ENCODE peak calls at places on chromosome 14, in nine cellular contexts. One of them, this sample, is unnamed.
A peak's percentile ranks its signal among the peaks of the same experiment; 100 is the strongest.

GRCh38 chr14:93536945-93537344 is 106.2 kb downstream of the UNC79 start:
- DNase-seq in SK-N-SH: peak; percentile 43
- DNase-seq in OCI-LY7: no peak
- DNase-seq in GM20000: no peak
- DNase-seq in upper lobe of right lung: no peak
- DNase-seq in fibroblast of the aortic adventitia: peak; percentile 29
- DNase-seq in endothelial cell: peak; percentile 34
- DNase-seq in Panc1: no peak
- DNase-seq in pancreas: no peak
- DNase-seq in this sample: no peak

GRCh38 chr14:36174767-36175424 is 1.6 kb downstream of the PTCSC3 start:
- DNase-seq in pancreas: no peak
- DNase-seq in SK-N-SH: no peak
- DNase-seq in fibroblast of the aortic adventitia: no peak
- DNase-seq in upper lobe of right lung: no peak
- DNase-seq in Panc1: no peak
- DNase-seq in GM20000: no peak
- DNase-seq in OCI-LY7: no peak
- DNase-seq in endothelial cell: no peak
- DNase-seq in this sample: no peak

GRCh38 chr14:101058571-101058970 is 155.0 kb upstream of the RTL1 start:
- DNase-seq in upper lobe of right lung: no peak
- DNase-seq in fibroblast of the aortic adventitia: peak; percentile 41
- DNase-seq in pancreas: no peak
- DNase-seq in OCI-LY7: no peak
- DNase-seq in GM20000: no peak
- DNase-seq in Panc1: no peak
- DNase-seq in SK-N-SH: no peak
- DNase-seq in endothelial cell: no peak
- DNase-seq in this sample: no peak

GRCh38 chr14:52220924-52221802 is 46.3 kb upstream of the PTGDR start:
- DNase-seq in Panc1: no peak
- DNase-seq in OCI-LY7: no peak
- DNase-seq in GM20000: no peak
- DNase-seq in fibroblast of the aortic adventitia: no peak
- DNase-seq in pancreas: no peak
- DNase-seq in SK-N-SH: no peak
- DNase-seq in endothelial cell: no peak
- DNase-seq in upper lobe of right lung: no peak
- DNase-seq in this sample: peak; percentile 11

GRCh38 chr14:87449016-87449415 is 544.0 kb downstream of the GALC start:
- DNase-seq in SK-N-SH: no peak
- DNase-seq in Panc1: no peak
- DNase-seq in pancreas: no peak
- DNase-seq in endothelial cell: no peak
- DNase-seq in upper lobe of right lung: no peak
- DNase-seq in OCI-LY7: no peak
- DNase-seq in fibroblast of the aortic adventitia: no peak
- DNase-seq in GM20000: no peak
- DNase-seq in this sample: no peak

GRCh38 chr14:49907186-49907585 is 14.3 kb downstream of the ARF6 start:
- DNase-seq in OCI-LY7: no peak
- DNase-seq in pancreas: no peak
- DNase-seq in Panc1: no peak
- DNase-seq in upper lobe of right lung: no peak
- DNase-seq in endothelial cell: no peak
- DNase-seq in fibroblast of the aortic adventitia: no peak
- DNase-seq in SK-N-SH: no peak
- DNase-seq in GM20000: no peak
- DNase-seq in this sample: no peak

GRCh38 chr14:100909439-100909838 is 5.9 kb upstream of the RTL1 start:
- DNase-seq in SK-N-SH: no peak
- DNase-seq in fibroblast of the aortic adventitia: no peak
- DNase-seq in OCI-LY7: no peak
- DNase-seq in pancreas: no peak
- DNase-seq in endothelial cell: no peak
- DNase-seq in Panc1: no peak
- DNase-seq in GM20000: no peak
- DNase-seq in upper lobe of right lung: no peak
- DNase-seq in this sample: no peak

GRCh38 chr14:73633115-73633514 is 11.7 kb upstream of the DNAL1 start:
- DNase-seq in OCI-LY7: no peak
- DNase-seq in GM20000: no peak
- DNase-seq in fibroblast of the aortic adventitia: no peak
- DNase-seq in upper lobe of right lung: peak; percentile 67
- DNase-seq in endothelial cell: no peak
- DNase-seq in SK-N-SH: no peak
- DNase-seq in pancreas: no peak
- DNase-seq in Panc1: no peak
- DNase-seq in this sample: no peak

GRCh38 chr14:58280954-58281787 is 17.2 kb upstream of the ARID4A start:
- DNase-seq in fibroblast of the aortic adventitia: peak; percentile 92
- DNase-seq in GM20000: peak; percentile 32
- DNase-seq in upper lobe of right lung: no peak
- DNase-seq in pancreas: peak; percentile 34
- DNase-seq in Panc1: no peak
- DNase-seq in OCI-LY7: no peak
- DNase-seq in endothelial cell: no peak
- DNase-seq in SK-N-SH: peak; percentile 33
- DNase-seq in this sample: peak; percentile 32

GRCh38 chr14:101834387-101835165 is 73.1 kb downstream of the PPP2R5C start:
- DNase-seq in pancreas: no peak
- DNase-seq in Panc1: no peak
- DNase-seq in upper lobe of right lung: no peak
- DNase-seq in OCI-LY7: no peak
- DNase-seq in fibroblast of the aortic adventitia: peak; percentile 26
- DNase-seq in endothelial cell: no peak
- DNase-seq in SK-N-SH: no peak
- DNase-seq in GM20000: no peak
- DNase-seq in this sample: no peak

GRCh38 chr14:76580399-76580798 is 180.9 kb upstream of the VASH1 start:
- DNase-seq in SK-N-SH: no peak
- DNase-seq in fibroblast of the aortic adventitia: no peak
- DNase-seq in upper lobe of right lung: no peak
- DNase-seq in endothelial cell: no peak
- DNase-seq in OCI-LY7: no peak
- DNase-seq in Panc1: no peak
- DNase-seq in GM20000: no peak
- DNase-seq in pancreas: no peak
- DNase-seq in this sample: no peak

GRCh38 chr14:23352506-23353432 is at the start of gene SLC22A17:
- DNase-seq in GM20000: no peak
- DNase-seq in upper lobe of right lung: peak; percentile 78
- DNase-seq in fibroblast of the aortic adventitia: peak; percentile 82
- DNase-seq in endothelial cell: peak; percentile 68
- DNase-seq in OCI-LY7: no peak
- DNase-seq in SK-N-SH: peak; percentile 93
- DNase-seq in Panc1: no peak
- DNase-seq in pancreas: peak; percentile 61
- DNase-seq in this sample: peak; percentile 73

GRCh38 chr14:61566537-61567225 is 128.6 kb upstream of the HIF1A start:
- DNase-seq in Panc1: no peak
- DNase-seq in fibroblast of the aortic adventitia: peak; percentile 84
- DNase-seq in SK-N-SH: no peak
- DNase-seq in GM20000: no peak
- DNase-seq in upper lobe of right lung: no peak
- DNase-seq in pancreas: no peak
- DNase-seq in OCI-LY7: no peak
- DNase-seq in endothelial cell: no peak
- DNase-seq in this sample: no peak

GRCh38 chr14:92323916-92324818 is 1.2 kb downstream of the SLC24A4 start:
- DNase-seq in SK-N-SH: no peak
- DNase-seq in GM20000: peak; percentile 23
- DNase-seq in OCI-LY7: no peak
- DNase-seq in fibroblast of the aortic adventitia: no peak
- DNase-seq in pancreas: no peak
- DNase-seq in Panc1: no peak
- DNase-seq in endothelial cell: no peak
- DNase-seq in upper lobe of right lung: no peak
- DNase-seq in this sample: no peak
- TF ChIP-seq CTCF in SK-N-SH: no peak
- TF ChIP-seq CTCF in GM20000: no peak
- TF ChIP-seq CTCF in OCI-LY7: no peak
- TF ChIP-seq CTCF in fibroblast of the aortic adventitia: no peak
- TF ChIP-seq CTCF in pancreas: no peak
- TF ChIP-seq CTCF in Panc1: no peak
- TF ChIP-seq CTCF in endothelial cell: no peak
- TF ChIP-seq CTCF in upper lobe of right lung: no peak
- TF ChIP-seq CTCF in this sample: no peak

GRCh38 chr14:95526483-95527391 is 8.1 kb upstream of the GLRX5 start:
- DNase-seq in SK-N-SH: no peak
- DNase-seq in GM20000: no peak
- DNase-seq in upper lobe of right lung: no peak
- DNase-seq in Panc1: no peak
- DNase-seq in pancreas: no peak
- DNase-seq in fibroblast of the aortic adventitia: peak; percentile 77
- DNase-seq in endothelial cell: no peak
- DNase-seq in OCI-LY7: no peak
- DNase-seq in this sample: no peak
- TF ChIP-seq CTCF in SK-N-SH: no peak
- TF ChIP-seq CTCF in GM20000: no peak
- TF ChIP-seq CTCF in upper lobe of right lung: no peak
- TF ChIP-seq CTCF in Panc1: no peak
- TF ChIP-seq CTCF in pancreas: no peak
- TF ChIP-seq CTCF in fibroblast of the aortic adventitia: no peak
- TF ChIP-seq CTCF in endothelial cell: no peak
- TF ChIP-seq CTCF in OCI-LY7: no peak
- TF ChIP-seq CTCF in this sample: no peak

GRCh38 chr14:59570122-59570521 is 6.5 kb downstream of the CCDC175 start:
- DNase-seq in OCI-LY7: no peak
- DNase-seq in SK-N-SH: no peak
- DNase-seq in pancreas: no peak
- DNase-seq in upper lobe of right lung: no peak
- DNase-seq in GM20000: no peak
- DNase-seq in fibroblast of the aortic adventitia: no peak
- DNase-seq in Panc1: no peak
- DNase-seq in endothelial cell: no peak
- DNase-seq in this sample: no peak
- TF ChIP-seq CTCF in OCI-LY7: peak; percentile 10
- TF ChIP-seq CTCF in SK-N-SH: no peak
- TF ChIP-seq CTCF in pancreas: no peak
- TF ChIP-seq CTCF in upper lobe of right lung: no peak
- TF ChIP-seq CTCF in GM20000: no peak
- TF ChIP-seq CTCF in fibroblast of the aortic adventitia: no peak
- TF ChIP-seq CTCF in Panc1: no peak
- TF ChIP-seq CTCF in endothelial cell: no peak
- TF ChIP-seq CTCF in this sample: peak; percentile 17

GRCh38 chr14:68104518-68104917 is 284.9 kb downstream of the RAD51B start:
- DNase-seq in fibroblast of the aortic adventitia: peak; percentile 89
- DNase-seq in GM20000: no peak
- DNase-seq in upper lobe of right lung: no peak
- DNase-seq in Panc1: no peak
- DNase-seq in endothelial cell: no peak
- DNase-seq in pancreas: no peak
- DNase-seq in SK-N-SH: no peak
- DNase-seq in OCI-LY7: no peak
- DNase-seq in this sample: no peak
- TF ChIP-seq CTCF in fibroblast of the aortic adventitia: no peak
- TF ChIP-seq CTCF in GM20000: no peak
- TF ChIP-seq CTCF in upper lobe of right lung: no peak
- TF ChIP-seq CTCF in Panc1: no peak
- TF ChIP-seq CTCF in endothelial cell: no peak
- TF ChIP-seq CTCF in pancreas: no peak
- TF ChIP-seq CTCF in SK-N-SH: no peak
- TF ChIP-seq CTCF in OCI-LY7: no peak
- TF ChIP-seq CTCF in this sample: no peak

GRCh38 chr14:56686416-56686815 is 106.8 kb downstream of the TMEM260 start:
- DNase-seq in upper lobe of right lung: no peak
- DNase-seq in fibroblast of the aortic adventitia: no peak
- DNase-seq in endothelial cell: peak; percentile 7
- DNase-seq in pancreas: peak; percentile 20
- DNase-seq in Panc1: no peak
- DNase-seq in OCI-LY7: no peak
- DNase-seq in GM20000: no peak
- DNase-seq in SK-N-SH: no peak
- DNase-seq in this sample: no peak
- TF ChIP-seq CTCF in upper lobe of right lung: no peak
- TF ChIP-seq CTCF in fibroblast of the aortic adventitia: no peak
- TF ChIP-seq CTCF in endothelial cell: no peak
- TF ChIP-seq CTCF in pancreas: no peak
- TF ChIP-seq CTCF in Panc1: no peak
- TF ChIP-seq CTCF in OCI-LY7: no peak
- TF ChIP-seq CTCF in GM20000: no peak
- TF ChIP-seq CTCF in SK-N-SH: no peak
- TF ChIP-seq CTCF in this sample: no peak

GRCh38 chr14:21055473-21056117 is 2.0 kb upstream of the RNASE8 start:
- DNase-seq in Panc1: no peak
- DNase-seq in GM20000: no peak
- DNase-seq in SK-N-SH: no peak
- DNase-seq in fibroblast of the aortic adventitia: no peak
- DNase-seq in upper lobe of right lung: no peak
- DNase-seq in OCI-LY7: no peak
- DNase-seq in pancreas: peak; percentile 49
- DNase-seq in endothelial cell: no peak
- DNase-seq in this sample: no peak

GRCh38 chr14:21058903-21059302 is 1.3 kb downstream of the RNASE8 start:
- DNase-seq in fibroblast of the aortic adventitia: no peak
- DNase-seq in SK-N-SH: no peak
- DNase-seq in Panc1: no peak
- DNase-seq in upper lobe of right lung: no peak
- DNase-seq in pancreas: no peak
- DNase-seq in OCI-LY7: no peak
- DNase-seq in endothelial cell: no peak
- DNase-seq in GM20000: no peak
- DNase-seq in this sample: no peak

GRCh38 chr14:21059842-21060589 is 2.4 kb downstream of the RNASE8 start:
- DNase-seq in upper lobe of right lung: no peak
- DNase-seq in SK-N-SH: no peak
- DNase-seq in GM20000: no peak
- DNase-seq in fibroblast of the aortic adventitia: no peak
- DNase-seq in Panc1: no peak
- DNase-seq in pancreas: no peak
- DNase-seq in OCI-LY7: no peak
- DNase-seq in endothelial cell: no peak
- DNase-seq in this sample: no peak

GRCh38 chr14:21056520-21057163 is 980 bp upstream of the RNASE8 start:
- DNase-seq in GM20000: no peak
- DNase-seq in OCI-LY7: no peak
- DNase-seq in upper lobe of right lung: no peak
- DNase-seq in SK-N-SH: no peak
- DNase-seq in fibroblast of the aortic adventitia: no peak
- DNase-seq in Panc1: no peak
- DNase-seq in endothelial cell: no peak
- DNase-seq in pancreas: no peak
- DNase-seq in this sample: no peak

GRCh38 chr14:21057803-21058675 is at the start of gene RNASE8:
- DNase-seq in fibroblast of the aortic adventitia: no peak
- DNase-seq in endothelial cell: no peak
- DNase-seq in GM20000: no peak
- DNase-seq in SK-N-SH: no peak
- DNase-seq in OCI-LY7: no peak
- DNase-seq in pancreas: no peak
- DNase-seq in upper lobe of right lung: no peak
- DNase-seq in Panc1: no peak
- DNase-seq in this sample: no peak
- TF ChIP-seq CTCF in fibroblast of the aortic adventitia: no peak
- TF ChIP-seq CTCF in endothelial cell: no peak
- TF ChIP-seq CTCF in GM20000: no peak
- TF ChIP-seq CTCF in SK-N-SH: no peak
- TF ChIP-seq CTCF in OCI-LY7: no peak
- TF ChIP-seq CTCF in pancreas: no peak
- TF ChIP-seq CTCF in upper lobe of right lung: no peak
- TF ChIP-seq CTCF in Panc1: no peak
- TF ChIP-seq CTCF in this sample: no peak